ENCODE peak calls at places on chromosomes 2 and 18, in nine cellular contexts. J is vagina, G is K562, X is H1, Z is prostate gland, D is HCT116, N is GM12878, Y is breast epithelium, B is endothelial cell of umbilical vein. A is an unnamed sample.

GRCh38 chr2:171590116-171590515 is 67.8 kb downstream of the CYBRD1 start:
- DNase-seq in J (no peak), G (no peak), X (no peak), Z (no peak), D (no peak), N (no peak), Y (no peak), B (no peak), A (no peak)

GRCh38 chr2:67872481-67872880 is 190.3 kb downstream of the C1D start:
- DNase-seq in J (no peak), G (no peak), X (no peak), Z (no peak), D (no peak), N (no peak), Y (no peak), B (no peak), A (no peak)

GRCh38 chr2:147558620-147559019 is 286.2 kb upstream of the ACVR2A start:
- DNase-seq in J (no peak), G (no peak), X (no peak), Z (no peak), D (no peak), N (no peak), Y (no peak), B (no peak), A (no peak)

GRCh38 chr2:213101686-213102460 is 49.5 kb downstream of the IKZF2 start:
- DNase-seq in J (no peak), G (no peak), X (no peak), Z (no peak), D (no peak), N (no peak), Y (no peak), B (no peak), A (no peak)

GRCh38 chr2:65355190-65355831 is 77.1 kb downstream of the SPRED2 start:
- DNase-seq in J (no peak), G (no peak), X (no peak), Z (no peak), D (no peak), N (no peak), Y (no peak), B (no peak), A (no peak)

GRCh38 chr2:205280630-205281225 is 401.6 kb upstream of the NRP2 start:
- DNase-seq in J (no peak), G (no peak), X (no peak), Z (no peak), D (no peak), N (no peak), Y (no peak), B (no peak), A (no peak)

GRCh38 chr18:72041313-72042032 is 502.7 kb downstream of the CBLN2 start:
- DNase-seq in J (no peak), G (no peak), X (no peak), Z (no peak), D (no peak), N (no peak), Y (no peak), B (no peak), A (no peak)

GRCh38 chr2:150681120-150681796 is 193.8 kb upstream of the RND3 start:
- DNase-seq in J (no peak), G (no peak), X (no peak), Z (no peak), D (no peak), N (no peak), Y (no peak), B (peak), A (no peak)

GRCh38 chr2:111202266-111203040 is 81.7 kb downstream of the BCL2L11 start:
- DNase-seq in J (peak), G (no peak), X (no peak), Z (no peak), D (no peak), N (no peak), Y (no peak), B (peak), A (no peak)

GRCh38 chr2:119820275-119820674 is 60.6 kb downstream of the PTPN4 start:
- DNase-seq in J (no peak), G (no peak), X (no peak), Z (no peak), D (no peak), N (no peak), Y (no peak), B (peak), A (no peak)

GRCh38 chr2:148590613-148591012 is 53.9 kb upstream of the EPC2 start:
- DNase-seq in J (no peak), G (no peak), X (no peak), Z (no peak), D (no peak), N (no peak), Y (no peak), B (no peak), A (no peak)

GRCh38 chr2:17146358-17146757 is 371.9 kb downstream of the RAD51AP2 start:
- DNase-seq in J (no peak), G (no peak), X (no peak), Z (no peak), D (no peak), N (no peak), Y (no peak), B (no peak), A (no peak)

GRCh38 chr18:76274470-76275289 is 220.4 kb downstream of the ZNF516 start:
- DNase-seq in J (no peak), G (no peak), X (no peak), Z (no peak), D (peak), N (no peak), Y (no peak), B (no peak), A (no peak)

GRCh38 chr18:9742588-9743131 is 34.6 kb downstream of the RAB31 start:
- DNase-seq in J (no peak), G (no peak), X (no peak), Z (no peak), D (no peak), N (no peak), Y (no peak), B (peak), A (no peak)

GRCh38 chr2:44464437-44464836 is 102.7 kb downstream of the CAMKMT start:
- DNase-seq in J (no peak), G (no peak), X (no peak), Z (no peak), D (no peak), N (no peak), Y (no peak), B (no peak), A (no peak)
- TF ChIP-seq POLR2A in J (no peak), G (no peak), X (no peak), Z (no peak), D (no peak), N (no peak), Y (no peak), B (no peak), A (no peak)

DNA sequence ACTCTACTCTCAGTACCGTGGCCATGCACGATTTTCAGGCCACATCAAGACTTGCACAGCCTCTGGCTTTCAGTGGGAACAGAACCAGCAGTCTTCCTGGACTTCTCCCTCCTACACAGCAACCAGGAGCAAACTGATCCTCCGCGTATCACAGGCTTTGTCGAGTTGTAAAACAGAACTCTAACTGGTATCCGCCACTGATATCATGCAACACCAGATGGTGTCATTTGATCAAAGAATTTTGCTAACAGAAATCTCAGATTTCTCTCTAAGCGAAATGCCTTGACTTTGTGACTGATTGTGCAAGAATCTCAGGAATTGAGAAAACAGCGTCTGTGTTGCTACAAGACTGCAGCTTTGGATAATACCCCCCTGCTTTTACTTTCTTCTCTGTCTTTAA is 85.7 kb downstream of the COPS8 start:
- DNase-seq in J (no peak), G (no peak), X (no peak), Z (peak), D (peak), N (no peak), Y (no peak), B (peak), A (no peak)
- TF ChIP-seq POLR2AphosphoS5 in J (peak), G (no peak), X (no peak), Z (peak), D (no peak), N (no peak), Y (peak), B (no peak), A (no peak)

GRCh38 chr18:24397694-24398365 is at the start of gene OSBPL1A:
- DNase-seq in J (no peak), G (peak), X (peak), Z (peak), D (peak), N (no peak), Y (peak), B (peak), A (peak)
- TF ChIP-seq POLR2A in J (no peak), G (no peak), X (peak), Z (peak), D (peak), N (peak), Y (peak), B (peak), A (no peak)

DNA sequence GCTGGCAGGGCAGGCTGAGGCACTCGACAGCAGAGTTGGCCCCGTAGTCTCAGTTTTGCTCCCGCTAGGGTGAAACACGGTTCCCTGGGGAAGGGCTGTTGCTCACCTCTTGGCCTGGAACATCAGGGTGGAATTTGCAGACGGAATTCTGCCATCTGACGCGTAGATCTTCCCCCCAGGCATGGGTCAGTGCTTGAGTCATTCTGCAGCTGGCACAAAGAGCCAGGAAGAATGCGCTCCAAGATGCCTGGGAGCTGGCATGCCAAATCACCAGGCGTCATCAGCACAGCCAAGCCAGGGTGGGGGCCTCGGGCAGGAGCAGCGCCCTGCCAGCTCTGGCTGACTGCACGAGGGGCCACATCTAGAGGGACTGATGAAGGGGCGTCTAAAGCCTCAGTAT is 42.7 kb downstream of the ODC1 start:
- DNase-seq in J (no peak), G (no peak), X (no peak), Z (peak), D (no peak), N (no peak), Y (peak), B (peak), A (no peak)
- TF ChIP-seq POLR2AphosphoS5 in J (peak), G (no peak), X (no peak), Z (peak), D (peak), N (no peak), Y (peak), B (peak), A (no peak)

GRCh38 chr18:31241900-31242409 is 76.0 kb upstream of the DSG1 start:
- DNase-seq in J (no peak), G (peak), X (peak), Z (peak), D (peak), N (no peak), Y (peak), B (no peak), A (no peak)

GRCh38 chr18:31241425-31241824 is 76.5 kb upstream of the DSG1 start:
- DNase-seq in J (no peak), G (no peak), X (no peak), Z (no peak), D (no peak), N (no peak), Y (no peak), B (no peak), A (no peak)

GRCh38 chr18:31245820-31246219 is 72.1 kb upstream of the DSG1 start:
- DNase-seq in J (no peak), G (no peak), X (no peak), Z (no peak), D (no peak), N (no peak), Y (no peak), B (no peak), A (no peak)

GRCh38 chr18:31244737-31245432 is 73.1 kb upstream of the DSG1 start:
- DNase-seq in J (no peak), G (no peak), X (no peak), Z (no peak), D (no peak), N (no peak), Y (no peak), B (peak), A (no peak)

GRCh38 chr18:31243740-31244512 is 74.0 kb upstream of the DSG1 start:
- DNase-seq in J (no peak), G (no peak), X (no peak), Z (no peak), D (peak), N (no peak), Y (no peak), B (peak), A (no peak)
- TF ChIP-seq POLR2A in J (no peak), G (no peak), X (no peak), Z (no peak), D (no peak), N (no peak), Y (no peak), B (no peak), A (no peak)

DNA sequence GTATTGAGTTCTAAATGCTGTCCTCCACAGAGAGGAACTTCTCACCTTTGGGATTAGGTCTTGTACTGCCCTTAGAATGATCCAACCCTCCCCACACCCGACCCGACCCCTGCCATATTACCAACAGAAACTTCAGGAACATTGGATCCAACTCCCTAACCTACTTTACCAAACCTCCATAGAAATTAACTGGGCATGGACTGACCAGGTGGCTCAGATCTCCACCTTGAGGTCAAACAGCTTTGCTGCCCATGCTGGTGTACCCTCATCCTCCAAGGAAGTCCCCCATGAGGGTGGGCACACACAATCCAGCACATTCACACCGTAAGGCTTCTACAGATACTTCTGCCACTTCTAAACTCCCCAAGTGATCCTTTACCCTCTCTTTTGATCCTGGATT is 21.5 kb downstream of the NFE2L2 start:
- DNase-seq in J (no peak), G (no peak), X (no peak), Z (no peak), D (no peak), N (no peak), Y (no peak), B (no peak), A (no peak)
- TF ChIP-seq POLR2AphosphoS5 in J (no peak), G (no peak), X (no peak), Z (no peak), D (no peak), N (no peak), Y (no peak), B (no peak), A (peak)

DNA sequence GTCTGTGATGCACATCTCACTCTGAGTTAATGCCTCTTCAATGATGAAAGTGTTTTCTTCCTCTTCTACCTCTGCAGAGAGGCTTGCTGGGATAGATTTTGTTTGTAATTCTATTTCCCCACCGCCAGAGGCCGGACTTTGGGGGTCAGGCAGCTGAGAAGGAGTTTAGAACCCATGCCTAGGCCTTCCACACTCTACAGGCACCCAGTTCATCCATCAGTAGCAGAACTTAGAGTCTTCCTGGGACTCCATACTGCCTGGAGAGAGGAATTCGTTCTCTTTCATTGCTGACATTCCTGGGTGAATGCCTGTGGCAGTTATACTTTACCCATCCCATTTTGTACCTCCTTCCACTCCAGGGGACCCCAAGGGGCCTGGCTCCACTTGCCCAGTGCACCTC is 9.1 kb downstream of the TPRKB start:
- DNase-seq in J (no peak), G (no peak), X (no peak), Z (no peak), D (no peak), N (no peak), Y (no peak), B (no peak), A (no peak)
- TF ChIP-seq POLR2A in J (no peak), G (no peak), X (no peak), Z (no peak), D (no peak), N (no peak), Y (no peak), B (no peak), A (no peak)

DNA sequence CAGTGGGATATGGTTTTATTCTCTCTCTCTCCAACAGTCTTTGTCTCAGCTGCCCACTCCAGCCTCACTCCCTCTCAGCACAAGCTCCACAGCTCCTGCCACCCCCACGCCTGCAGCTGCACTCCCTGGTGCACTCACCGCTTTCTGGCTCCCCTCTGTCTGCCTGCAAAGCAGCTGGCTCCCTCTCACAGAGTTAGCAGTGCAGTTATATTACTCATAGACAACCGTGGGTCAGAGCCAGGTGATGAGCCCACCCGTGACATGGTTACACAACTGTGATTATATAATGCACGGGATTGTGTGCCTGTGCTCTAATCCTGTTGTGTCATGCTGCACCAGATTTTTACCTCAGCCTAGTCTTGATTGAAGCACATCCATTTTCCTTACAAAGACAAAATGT is 276.9 kb upstream of the CHAC2 start:
- DNase-seq in J (no peak), G (no peak), X (no peak), Z (no peak), D (no peak), N (no peak), Y (no peak), B (no peak), A (no peak)
- TF ChIP-seq POLR2AphosphoS5 in J (peak), G (no peak), X (no peak), Z (no peak), D (no peak), N (no peak), Y (no peak), B (no peak), A (no peak)

A was measured in GM12892.